ENCODE peak calls at places on chromosomes 5 and 9, in five cellular contexts. One of them, this sample, is unnamed.

GRCh38 chr5:168647083-168647482 is 67.9 kb upstream of the PANK3 start:
- DNase-seq in stimulated activated naive CD8-positive, alpha-beta T cell treated with anti-CD3 and anti-CD28 coated beads, Interleukin-15, Interleukin-2, amounts not matched to agents 100 U/mL and 50 U/mL, for 24 hours: no peak
- DNase-seq in NCI-H748 treated with DMSO at 0.1 percent for 48 hours: no peak
- DNase-seq in GF-D8: no peak
- DNase-seq in epithelial cell of proximal tubule: no peak
- DNase-seq in this sample: no peak

GRCh38 chr5:180101451-180102105 is 30.0 kb upstream of the RNF130 start:
- DNase-seq in stimulated activated naive CD8-positive, alpha-beta T cell treated with anti-CD3 and anti-CD28 coated beads, Interleukin-15, Interleukin-2, amounts not matched to agents 100 U/mL and 50 U/mL, for 24 hours: no peak
- DNase-seq in NCI-H748 treated with DMSO at 0.1 percent for 48 hours: no peak
- DNase-seq in GF-D8: no peak
- DNase-seq in epithelial cell of proximal tubule: no peak
- DNase-seq in this sample: no peak

GRCh38 chr5:149046196-149046829 is 16.5 kb downstream of the SH3TC2 start:
- DNase-seq in stimulated activated naive CD8-positive, alpha-beta T cell treated with anti-CD3 and anti-CD28 coated beads, Interleukin-15, Interleukin-2, amounts not matched to agents 100 U/mL and 50 U/mL, for 24 hours: no peak
- DNase-seq in NCI-H748 treated with DMSO at 0.1 percent for 48 hours: no peak
- DNase-seq in GF-D8: no peak
- DNase-seq in epithelial cell of proximal tubule: no peak
- DNase-seq in this sample: no peak

GRCh38 chr5:52665544-52665943 is 122.2 kb upstream of the ITGA1 start:
- DNase-seq in stimulated activated naive CD8-positive, alpha-beta T cell treated with anti-CD3 and anti-CD28 coated beads, Interleukin-15, Interleukin-2, amounts not matched to agents 100 U/mL and 50 U/mL, for 24 hours: no peak
- DNase-seq in NCI-H748 treated with DMSO at 0.1 percent for 48 hours: no peak
- DNase-seq in GF-D8: no peak
- DNase-seq in epithelial cell of proximal tubule: no peak
- DNase-seq in this sample: no peak

GRCh38 chr5:170497311-170498038 is 6.3 kb upstream of the KCNIP1 start:
- DNase-seq in stimulated activated naive CD8-positive, alpha-beta T cell treated with anti-CD3 and anti-CD28 coated beads, Interleukin-15, Interleukin-2, amounts not matched to agents 100 U/mL and 50 U/mL, for 24 hours: no peak
- DNase-seq in NCI-H748 treated with DMSO at 0.1 percent for 48 hours: no peak
- DNase-seq in GF-D8: no peak
- DNase-seq in epithelial cell of proximal tubule: no peak
- DNase-seq in this sample: no peak

GRCh38 chr9:91948423-91949292 is 1.4 kb downstream of the ROR2 start:
- DNase-seq in stimulated activated naive CD8-positive, alpha-beta T cell treated with anti-CD3 and anti-CD28 coated beads, Interleukin-15, Interleukin-2, amounts not matched to agents 100 U/mL and 50 U/mL, for 24 hours: peak
- DNase-seq in NCI-H748 treated with DMSO at 0.1 percent for 48 hours: peak
- DNase-seq in GF-D8: no peak
- DNase-seq in epithelial cell of proximal tubule: no peak
- DNase-seq in this sample: peak

GRCh38 chr9:893843-894420 is 52.4 kb downstream of the DMRT1 start:
- DNase-seq in stimulated activated naive CD8-positive, alpha-beta T cell treated with anti-CD3 and anti-CD28 coated beads, Interleukin-15, Interleukin-2, amounts not matched to agents 100 U/mL and 50 U/mL, for 24 hours: peak
- DNase-seq in NCI-H748 treated with DMSO at 0.1 percent for 48 hours: peak
- DNase-seq in GF-D8: peak
- DNase-seq in epithelial cell of proximal tubule: peak
- DNase-seq in this sample: peak

GRCh38 chr5:124683917-124684555 is 62.4 kb downstream of the ZNF608 start:
- DNase-seq in stimulated activated naive CD8-positive, alpha-beta T cell treated with anti-CD3 and anti-CD28 coated beads, Interleukin-15, Interleukin-2, amounts not matched to agents 100 U/mL and 50 U/mL, for 24 hours: no peak
- DNase-seq in NCI-H748 treated with DMSO at 0.1 percent for 48 hours: no peak
- DNase-seq in GF-D8: no peak
- DNase-seq in epithelial cell of proximal tubule: no peak
- DNase-seq in this sample: no peak

GRCh38 chr5:34789021-34789531 is 49.9 kb upstream of the TTC23L start:
- DNase-seq in stimulated activated naive CD8-positive, alpha-beta T cell treated with anti-CD3 and anti-CD28 coated beads, Interleukin-15, Interleukin-2, amounts not matched to agents 100 U/mL and 50 U/mL, for 24 hours: no peak
- DNase-seq in NCI-H748 treated with DMSO at 0.1 percent for 48 hours: no peak
- DNase-seq in GF-D8: no peak
- DNase-seq in epithelial cell of proximal tubule: peak
- DNase-seq in this sample: peak

GRCh38 chr5:178429541-178430186 is 160.5 kb downstream of the COL23A1 start:
- DNase-seq in stimulated activated naive CD8-positive, alpha-beta T cell treated with anti-CD3 and anti-CD28 coated beads, Interleukin-15, Interleukin-2, amounts not matched to agents 100 U/mL and 50 U/mL, for 24 hours: no peak
- DNase-seq in NCI-H748 treated with DMSO at 0.1 percent for 48 hours: no peak
- DNase-seq in GF-D8: no peak
- DNase-seq in epithelial cell of proximal tubule: no peak
- DNase-seq in this sample: no peak

GRCh38 chr5:141853895-141854626 is 24.1 kb downstream of the PCDH1 start:
- DNase-seq in stimulated activated naive CD8-positive, alpha-beta T cell treated with anti-CD3 and anti-CD28 coated beads, Interleukin-15, Interleukin-2, amounts not matched to agents 100 U/mL and 50 U/mL, for 24 hours: no peak
- DNase-seq in NCI-H748 treated with DMSO at 0.1 percent for 48 hours: no peak
- DNase-seq in GF-D8: no peak
- DNase-seq in epithelial cell of proximal tubule: no peak
- DNase-seq in this sample: no peak

GRCh38 chr9:38690574-38690973 is 29.4 kb downstream of the FAM240B start:
- DNase-seq in stimulated activated naive CD8-positive, alpha-beta T cell treated with anti-CD3 and anti-CD28 coated beads, Interleukin-15, Interleukin-2, amounts not matched to agents 100 U/mL and 50 U/mL, for 24 hours: no peak
- DNase-seq in NCI-H748 treated with DMSO at 0.1 percent for 48 hours: no peak
- DNase-seq in GF-D8: no peak
- DNase-seq in epithelial cell of proximal tubule: no peak
- DNase-seq in this sample: no peak